ENCODE peak calls at places on chromosome 20, in six cellular contexts. P, B, X, O, Y and E are unnamed samples.

GRCh38 chr20:46456255-46457028 is 50.0 kb upstream of the ELMO2 start:
- DNase-seq in P (no peak), O (no peak), X (no peak), Y (no peak), B (no peak), E (no peak)

GRCh38 chr20:9646375-9646774 is 132.0 kb downstream of the LAMP5 start:
- DNase-seq in B (no peak), Y (no peak), X (no peak), P (no peak), O (no peak), E (no peak)

GRCh38 chr20:47318596-47319516 is 37.6 kb downstream of the ZMYND8 start:
- DNase-seq in X (peak), P (peak), B (peak), Y (peak), O (peak), E (no peak)

GRCh38 chr20:42701948-42702347 is 487.8 kb downstream of the PTPRT start:
- DNase-seq in X (no peak), O (no peak), P (no peak), Y (no peak), B (no peak), E (no peak)

GRCh38 chr20:23305098-23305497 is 45.5 kb upstream of the NXT1 start:
- DNase-seq in O (peak), P (peak), X (no peak), Y (peak), B (no peak), E (no peak)

GRCh38 chr20:51460569-51461265 is 81.8 kb downstream of the NFATC2 start:
- DNase-seq in Y (no peak), O (no peak), P (no peak), B (no peak), X (no peak), E (peak)

GRCh38 chr20:32465092-32465900 is 107.2 kb downstream of the ASXL1 start:
- DNase-seq in Y (peak), O (no peak), P (peak), X (no peak), B (peak), E (no peak)

GRCh38 chr20:49519777-49520359 is 37.4 kb upstream of the KCNB1 start:
- DNase-seq in X (peak), Y (no peak), O (no peak), B (no peak), P (no peak), E (no peak)

GRCh38 chr20:40688129-40689099 is 622 bp downstream of the MAFB start:
- DNase-seq in Y (peak), P (no peak), X (no peak), B (no peak), O (no peak), E (no peak)

GRCh38 chr20:58212636-58213035 is 15.8 kb downstream of the ANKRD60 start:
- DNase-seq in B (no peak), O (no peak), X (no peak), P (no peak), Y (no peak), E (no peak)

GRCh38 chr20:35490736-35491181 is 35.4 kb downstream of the CEP250 start:
- DNase-seq in P (no peak), X (no peak), O (no peak), Y (no peak), B (no peak), E (peak)

GRCh38 chr20:35487479-35487878 is 32.1 kb downstream of the CEP250 start:
- DNase-seq in B (no peak), Y (no peak), P (no peak), X (no peak), O (no peak), E (no peak)

GRCh38 chr20:35491823-35492222 is 36.4 kb downstream of the CEP250 start:
- DNase-seq in O (no peak), Y (peak), P (no peak), B (no peak), X (no peak), E (no peak)

GRCh38 chr20:35492352-35492751 is 37.0 kb downstream of the CEP250 start:
- DNase-seq in X (no peak), B (no peak), Y (no peak), P (no peak), O (no peak), E (no peak)

DNA sequence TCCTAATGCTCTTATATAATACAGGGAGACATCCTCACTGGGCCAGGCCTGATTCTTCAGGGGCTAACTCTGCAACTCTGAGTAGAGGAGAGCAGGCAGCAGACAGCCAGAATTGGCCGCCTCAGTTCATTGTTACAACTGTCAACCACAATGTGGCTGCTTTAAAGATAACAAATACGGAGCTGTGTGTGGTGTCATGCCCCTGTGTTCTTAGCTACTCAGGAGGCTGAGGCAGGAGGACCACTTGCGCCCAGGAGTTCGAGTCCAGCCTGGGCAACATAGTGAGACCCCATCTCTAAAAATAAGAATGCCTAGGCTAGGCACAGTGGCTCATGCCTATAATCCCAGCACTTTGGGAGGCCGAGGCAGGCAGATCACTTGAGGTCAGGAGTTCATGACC is 34.3 kb downstream of the CEP250 start:
- DNase-seq in X (no peak), B (no peak), P (no peak), O (no peak), Y (no peak), E (no peak)
- TF ChIP-seq CTCF in X (no peak), B (no peak), P (no peak), O (no peak), Y (no peak), E (no peak)

GRCh38 chr20:3613821-3614440 is 49.3 kb downstream of the GFRA4 start:
- DNase-seq in Y (peak), P (peak), B (no peak), O (no peak), X (no peak), E (no peak)

GRCh38 chr20:3614509-3614908 is 48.7 kb downstream of the GFRA4 start:
- DNase-seq in B (no peak), P (peak), Y (peak), O (no peak), X (no peak), E (no peak)

GRCh38 chr20:3616250-3616649 is 46.9 kb downstream of the GFRA4 start:
- DNase-seq in X (peak), B (peak), O (no peak), P (peak), Y (peak), E (no peak)

GRCh38 chr20:3612795-3613560 is 50.2 kb downstream of the GFRA4 start:
- DNase-seq in X (no peak), Y (no peak), O (no peak), B (no peak), P (peak), E (no peak)
- TF ChIP-seq CTCF in X (no peak), Y (peak), O (no peak), B (no peak), P (no peak), E (no peak)

GRCh38 chr20:44959082-44959895 is 908 bp downstream of the TOMM34 start:
- DNase-seq in Y (peak), P (peak), B (no peak), O (no peak), X (peak), E (peak)
- TF ChIP-seq CTCF in Y (peak), P (no peak), B (no peak), O (no peak), X (no peak), E (no peak)

GRCh38 chr20:63697357-63697867 is 960 bp downstream of the TNFRSF6B start:
- DNase-seq in B (no peak), X (no peak), Y (no peak), O (peak), P (no peak), E (no peak)
- TF ChIP-seq CTCF in B (no peak), X (no peak), Y (no peak), O (no peak), P (no peak), E (no peak)

GRCh38 chr20:6525447-6526303 is 241.8 kb upstream of the BMP2 start:
- DNase-seq in O (no peak), B (no peak), Y (peak), X (peak), P (no peak), E (no peak)
- TF ChIP-seq CTCF in O (no peak), B (no peak), Y (peak), X (peak), P (no peak), E (no peak)

DNA sequence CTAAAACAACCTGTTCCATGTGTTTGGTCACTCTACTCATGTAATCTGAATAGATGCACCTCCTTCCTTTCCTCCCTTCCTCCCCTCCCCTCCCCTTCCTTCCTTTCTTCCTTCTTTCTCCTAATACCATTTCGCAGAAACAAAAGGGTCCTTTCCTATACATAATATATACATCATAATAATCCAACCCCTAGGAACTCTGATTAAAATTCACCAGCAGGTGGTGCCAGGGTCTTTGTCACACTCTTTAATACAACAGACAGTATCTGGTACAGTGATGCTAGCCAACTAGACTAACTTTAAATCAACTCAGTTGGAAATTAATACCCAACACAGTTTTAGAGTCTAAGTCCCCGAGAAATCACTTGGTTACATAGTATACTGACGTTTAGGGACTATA is 181.2 kb upstream of the SHLD1 start:
- DNase-seq in P (peak), Y (peak), O (no peak), B (no peak), X (peak), E (peak)
- TF ChIP-seq CTCF in P (no peak), Y (peak), O (peak), B (no peak), X (peak), E (peak)